ENCODE peak calls at places on chromosomes 1 and 21, in six cellular contexts. V, M, J, F, Q and T are unnamed samples.

GRCh38 chr1:203607169-203607873 is 19.3 kb upstream of the ATP2B4 start:
- DNase-seq in M (peak; percentile 28), F (no peak), J (peak; percentile 80), V (no peak), Q (no peak), T (no peak)

GRCh38 chr21:43274022-43274945 is 105.5 kb downstream of the CRYAA start:
- DNase-seq in Q (no peak), M (no peak), J (no peak), F (no peak), V (no peak), T (no peak)

GRCh38 chr1:174692313-174692712 is 244.5 kb downstream of the GPR52 start:
- DNase-seq in Q (no peak), M (no peak), F (no peak), J (peak; percentile 13), V (no peak), T (no peak)

GRCh38 chr1:118563969-118564951 is 379.2 kb upstream of the SPAG17 start:
- DNase-seq in V (no peak), J (no peak), M (no peak), Q (no peak), F (no peak), T (no peak)

GRCh38 chr1:227621211-227621610 is 57.9 kb downstream of the ZNF678 start:
- DNase-seq in M (no peak), J (no peak), Q (no peak), V (no peak), F (no peak), T (no peak)

GRCh38 chr1:226310637-226311195 is 1.8 kb upstream of the LIN9 start:
- DNase-seq in F (no peak), M (peak; percentile 56), Q (no peak), V (no peak), J (no peak), T (peak; percentile 67)

GRCh38 chr1:182263706-182264105 is 127.9 kb downstream of the GLUL start:
- DNase-seq in F (no peak), M (no peak), V (no peak), J (no peak), Q (no peak), T (no peak)

GRCh38 chr1:116286541-116286971 is 86.5 kb upstream of the ATP1A1 start:
- DNase-seq in F (no peak), V (no peak), J (no peak), Q (no peak), M (no peak), T (no peak)

GRCh38 chr1:41078193-41078592 is 56.7 kb upstream of the SLFNL1 start:
- DNase-seq in Q (no peak), V (no peak), J (no peak), F (no peak), M (no peak), T (no peak)

GRCh38 chr1:19812875-19813650 is 2.0 kb downstream of the RNF186 start:
- DNase-seq in F (no peak), Q (no peak), M (peak; percentile 79), V (no peak), J (no peak), T (no peak)

GRCh38 chr21:36709868-36710728 is 11.2 kb downstream of the SIM2 start:
- DNase-seq in F (no peak), J (no peak), Q (peak; percentile 64), M (peak; percentile 4), V (no peak), T (no peak)

GRCh38 chr1:228109962-228110488 is 926 bp upstream of the MRPL55 start:
- DNase-seq in V (no peak), J (no peak), F (no peak), Q (no peak), M (no peak), T (no peak)

GRCh38 chr1:4652631-4653327 is 1.6 kb upstream of the AJAP1 start:
- DNase-seq in V (peak; percentile 51), M (peak; percentile 44), Q (peak; percentile 79), J (no peak), F (peak; percentile 27), T (peak; percentile 62)

GRCh38 chr1:245370905-245371581 is 216.3 kb downstream of the KIF26B start:
- DNase-seq in J (no peak), V (no peak), Q (no peak), F (peak; percentile 17), M (peak; percentile 12), T (no peak)

GRCh38 chr1:8598060-8598724 is 219.2 kb downstream of the RERE start:
- DNase-seq in F (peak; percentile 46), V (no peak), Q (no peak), M (peak; percentile 26), J (no peak), T (no peak)

GRCh38 chr1:91273875-91274274 is 130.8 kb downstream of the HFM1 start:
- DNase-seq in F (no peak), J (no peak), M (no peak), Q (no peak), V (no peak), T (no peak)

DNA sequence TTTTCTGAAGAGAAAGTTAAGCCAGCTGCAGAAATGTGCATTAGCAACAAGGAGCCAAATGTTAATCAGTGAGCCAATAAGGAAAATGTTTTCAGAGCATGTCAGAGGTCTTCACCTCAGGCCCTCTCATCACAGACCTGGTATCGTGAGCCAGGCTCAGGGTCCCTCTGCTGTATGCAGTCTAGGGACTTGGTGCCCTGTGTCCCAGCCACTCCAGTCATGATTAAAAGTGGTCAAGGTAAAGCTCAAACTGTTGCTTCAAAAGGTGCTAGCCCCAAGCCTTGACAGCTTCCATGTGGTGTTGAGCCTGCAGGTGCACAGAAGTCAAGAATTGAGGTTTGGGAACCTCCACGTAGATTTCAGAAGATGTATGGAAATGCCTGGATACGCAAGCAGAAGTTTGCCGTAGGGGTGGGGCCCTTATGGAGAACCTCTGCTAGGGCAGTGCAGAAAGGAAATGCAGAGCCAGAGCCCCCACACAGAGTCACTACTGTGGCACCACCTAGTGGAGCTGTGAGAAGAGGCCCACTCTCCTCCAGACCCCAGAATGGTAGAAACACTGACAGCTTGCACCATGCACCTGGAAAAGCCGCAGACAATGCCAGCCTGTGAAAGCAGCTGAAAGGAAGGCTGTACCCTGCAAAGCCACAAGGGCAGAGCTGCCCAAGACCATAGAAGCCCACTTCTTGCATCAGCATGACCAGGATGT is 1128.7 kb downstream of the AMY1C start:
- DNase-seq in V (no peak), M (no peak), F (no peak), J (no peak), Q (peak; percentile 77), T (no peak)
- TF ChIP-seq CTCF in V (no peak), M (no peak), F (no peak), J (no peak), Q (peak; percentile 67), T (no peak)

DNA sequence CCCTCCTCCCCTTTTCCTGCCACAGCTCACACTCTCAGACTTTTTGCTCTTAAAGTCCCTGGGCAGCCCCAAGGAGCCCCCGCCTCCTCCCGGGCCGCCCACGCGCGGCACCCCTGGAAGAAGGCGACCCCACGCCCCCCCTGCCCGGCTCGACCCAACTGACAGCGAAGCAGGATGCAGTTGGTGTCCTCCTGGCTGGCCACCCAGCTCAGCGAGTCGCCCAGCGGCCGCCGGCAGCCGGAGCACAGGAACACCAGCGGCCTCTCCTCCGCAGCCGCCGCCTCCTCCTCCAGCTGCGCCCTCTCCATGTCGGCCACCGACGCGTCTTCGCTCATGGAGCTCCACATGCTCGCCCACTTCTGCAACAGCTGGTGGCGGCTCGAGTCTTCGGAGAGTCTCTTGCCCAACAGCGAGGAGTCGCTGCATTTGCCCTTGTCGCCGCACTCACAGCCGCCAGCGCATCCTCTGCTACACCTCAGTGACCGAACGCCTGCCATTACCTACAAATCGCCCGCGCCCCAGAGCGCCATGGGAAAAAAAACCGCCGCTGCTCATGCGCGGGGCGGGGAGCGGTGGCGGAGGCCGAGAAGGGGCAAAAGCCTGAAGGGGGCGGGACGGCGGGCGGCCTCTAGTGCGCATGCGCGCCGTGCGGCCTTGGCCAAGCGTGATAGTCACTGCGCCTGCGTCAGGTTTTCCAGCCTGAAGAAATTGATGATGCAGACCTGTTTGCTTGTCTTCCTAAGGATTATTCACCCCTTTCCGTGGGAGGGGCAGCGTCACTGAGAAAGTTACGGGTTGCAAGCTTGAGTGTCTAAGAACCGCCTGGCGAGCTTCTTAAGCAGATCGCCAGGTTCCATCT is at the start of gene MIS18A:
- DNase-seq in J (peak; percentile 91), Q (peak; percentile 95), M (peak; percentile 97), V (peak; percentile 96), F (peak; percentile 95), T (peak; percentile 66)
- TF ChIP-seq CTCF in J (no peak), Q (peak; percentile 16), M (no peak), V (no peak), F (peak; percentile 31), T (no peak)

DNA sequence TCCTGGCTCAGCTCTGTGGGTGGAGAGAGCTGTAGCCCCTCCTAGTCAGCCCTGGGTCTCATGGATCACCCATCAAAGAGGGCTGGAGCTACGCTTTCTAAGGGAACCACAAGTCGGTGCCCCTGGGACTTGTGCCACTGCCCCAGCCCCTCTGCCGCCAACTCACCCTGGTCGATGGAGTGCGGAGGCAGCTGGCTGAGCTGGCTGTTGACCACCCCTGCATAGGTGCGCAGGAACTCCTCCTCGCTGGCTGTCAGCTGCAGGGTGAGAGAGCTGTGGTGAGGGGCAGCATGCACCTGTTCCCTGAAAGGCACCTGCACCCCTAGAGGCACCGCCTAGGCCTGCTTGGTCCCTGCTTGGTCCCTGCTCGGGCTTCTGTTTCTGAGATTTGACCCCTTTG is 39.0 kb downstream of the CTNNBIP1 start:
- DNase-seq in V (no peak), F (no peak), Q (peak; percentile 29), J (no peak), M (no peak), T (no peak)
- TF ChIP-seq CTCF in V (no peak), F (no peak), Q (no peak), J (no peak), M (no peak), T (no peak)

GRCh38 chr1:171661076-171661650 is 8.7 kb upstream of the MYOC start:
- DNase-seq in Q (no peak), F (no peak), M (no peak), V (no peak), J (no peak), T (no peak)

GRCh38 chr1:171652234-171652822 is at the start of gene MYOC:
- DNase-seq in V (no peak), M (no peak), J (no peak), F (no peak), Q (no peak), T (no peak)

GRCh38 chr1:171654705-171655214 is 2.3 kb upstream of the MYOC start:
- DNase-seq in M (no peak), Q (no peak), V (no peak), F (peak; percentile 28), J (no peak), T (no peak)

GRCh38 chr1:171653796-171654704 is 1.6 kb upstream of the MYOC start:
- DNase-seq in J (no peak), Q (no peak), F (peak; percentile 24), V (no peak), M (no peak), T (no peak)

DNA sequence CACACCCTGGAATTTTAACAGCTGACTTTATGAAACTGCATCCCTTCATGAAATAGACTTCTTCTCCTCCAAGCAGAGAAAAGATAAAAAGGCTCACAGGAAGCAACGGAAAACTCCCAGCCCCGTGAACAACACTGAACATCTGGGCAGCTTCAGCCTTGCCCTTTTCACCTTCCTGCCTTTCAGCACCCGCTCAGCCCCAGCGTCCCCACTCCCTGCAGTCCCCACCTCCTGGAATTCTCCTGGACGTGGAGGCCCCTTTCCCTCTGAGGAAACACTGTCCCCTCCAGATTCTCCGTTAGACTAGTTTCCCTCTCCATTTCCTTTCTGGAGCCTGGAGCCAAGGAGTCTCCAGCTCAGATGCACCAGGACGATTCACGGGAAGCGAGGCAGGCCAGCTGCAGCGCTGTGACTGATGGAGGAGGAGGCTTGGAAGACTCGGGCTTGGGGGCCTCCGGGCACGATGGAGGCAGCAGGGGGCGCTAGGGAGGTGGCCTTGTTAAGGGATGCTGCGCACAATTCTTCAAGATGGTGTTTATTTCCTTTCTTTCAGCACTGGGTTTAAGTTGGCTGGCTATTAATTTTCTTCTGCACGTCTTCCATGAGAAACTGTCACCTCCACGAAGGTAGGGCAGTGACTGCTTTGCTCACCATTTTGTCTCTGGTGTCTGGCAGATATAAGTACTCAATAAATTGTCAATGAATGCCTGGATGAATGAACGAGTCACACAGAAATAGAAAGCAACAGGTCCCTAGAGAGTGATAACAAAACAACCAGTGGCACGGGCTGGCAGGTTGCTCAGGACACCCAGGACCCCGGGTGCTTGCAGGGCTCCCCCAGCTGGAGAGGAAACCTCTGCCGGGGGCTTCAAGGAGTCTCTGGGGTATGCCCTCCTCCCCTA is 3.0 kb upstream of the MYOC start:
- DNase-seq in V (peak; percentile 26), J (no peak), F (peak; percentile 90), Q (peak; percentile 89), M (peak; percentile 57), T (no peak)
- TF ChIP-seq CTCF in V (no peak), J (peak; percentile 66), F (peak; percentile 88), Q (peak; percentile 95), M (peak; percentile 50), T (peak; percentile 62)